ENCODE peak calls at places on chromosomes 3 and 15, in six cellular contexts. B is colonic mucosa, C is lower leg skin, U is fibroblast of villous mesenchyme, X is WERI-Rb-1, T is HFF-Myc. K is an unnamed sample.

GRCh38 chr3:171825222-171825828 is 15.0 kb upstream of the PLD1 start:
- DNase-seq in B (no peak), C (no peak), U (peak), X (no peak), T (no peak), K (no peak)

GRCh38 chr3:46472736-46473135 is 8.0 kb upstream of the LTF start:
- DNase-seq in B (no peak), C (peak), U (no peak), X (no peak), T (no peak), K (no peak)

GRCh38 chr3:170428095-170428494 is 9.4 kb downstream of the CLDN11 start:
- DNase-seq in B (no peak), C (no peak), U (no peak), X (no peak), T (no peak), K (no peak)

GRCh38 chr3:94024385-94024784 is 4.0 kb downstream of the STX19 start:
- DNase-seq in B (peak), C (no peak), U (peak), X (no peak), T (no peak), K (no peak)

GRCh38 chr3:127193341-127193740 is 410 bp downstream of the PRR23E start:
- DNase-seq in B (peak), C (no peak), U (no peak), X (no peak), T (no peak), K (no peak)

GRCh38 chr3:149977391-149977790 is 6.7 kb upstream of the PFN2 start:
- DNase-seq in B (no peak), C (no peak), U (no peak), X (no peak), T (no peak), K (no peak)

GRCh38 chr15:97126556-97127233 is 796.2 kb downstream of the NR2F2 start:
- DNase-seq in B (no peak), C (no peak), U (peak), X (no peak), T (no peak), K (no peak)

GRCh38 chr15:83475551-83475950 is 28.4 kb downstream of the SH3GL3 start:
- DNase-seq in B (no peak), C (no peak), U (peak), X (no peak), T (no peak), K (no peak)

GRCh38 chr15:93105510-93105909 is 16.5 kb upstream of the RGMA start:
- DNase-seq in B (no peak), C (no peak), U (no peak), X (no peak), T (no peak), K (no peak)

GRCh38 chr3:190517696-190518095 is 3.8 kb downstream of the IL1RAP start:
- DNase-seq in B (no peak), C (no peak), U (peak), X (no peak), T (no peak), K (no peak)
- H3K4me3 ChIP-seq in B (no peak), C (no peak), U (no peak), X (no peak), T (no peak), K (no peak)

GRCh38 chr3:65549626-65549959 is 489.1 kb downstream of the MAGI1 start:
- DNase-seq in B (no peak), C (no peak), U (no peak), X (no peak), T (no peak), K (no peak)
- H3K4me3 ChIP-seq in B (peak), C (no peak), U (no peak), X (no peak), T (peak), K (peak)

GRCh38 chr15:67110958-67111864 is 45.8 kb downstream of the SMAD3 start:
- DNase-seq in B (no peak), C (no peak), U (no peak), X (no peak), T (no peak), K (no peak)

GRCh38 chr15:67107014-67107812 is 41.8 kb downstream of the SMAD3 start:
- DNase-seq in B (peak), C (no peak), U (peak), X (no peak), T (peak), K (peak)

GRCh38 chr15:67108122-67108871 is 42.9 kb downstream of the SMAD3 start:
- DNase-seq in B (no peak), C (no peak), U (peak), X (no peak), T (no peak), K (no peak)

GRCh38 chr15:67110400-67110799 is 45.0 kb downstream of the SMAD3 start:
- DNase-seq in B (no peak), C (no peak), U (no peak), X (no peak), T (no peak), K (no peak)

DNA sequence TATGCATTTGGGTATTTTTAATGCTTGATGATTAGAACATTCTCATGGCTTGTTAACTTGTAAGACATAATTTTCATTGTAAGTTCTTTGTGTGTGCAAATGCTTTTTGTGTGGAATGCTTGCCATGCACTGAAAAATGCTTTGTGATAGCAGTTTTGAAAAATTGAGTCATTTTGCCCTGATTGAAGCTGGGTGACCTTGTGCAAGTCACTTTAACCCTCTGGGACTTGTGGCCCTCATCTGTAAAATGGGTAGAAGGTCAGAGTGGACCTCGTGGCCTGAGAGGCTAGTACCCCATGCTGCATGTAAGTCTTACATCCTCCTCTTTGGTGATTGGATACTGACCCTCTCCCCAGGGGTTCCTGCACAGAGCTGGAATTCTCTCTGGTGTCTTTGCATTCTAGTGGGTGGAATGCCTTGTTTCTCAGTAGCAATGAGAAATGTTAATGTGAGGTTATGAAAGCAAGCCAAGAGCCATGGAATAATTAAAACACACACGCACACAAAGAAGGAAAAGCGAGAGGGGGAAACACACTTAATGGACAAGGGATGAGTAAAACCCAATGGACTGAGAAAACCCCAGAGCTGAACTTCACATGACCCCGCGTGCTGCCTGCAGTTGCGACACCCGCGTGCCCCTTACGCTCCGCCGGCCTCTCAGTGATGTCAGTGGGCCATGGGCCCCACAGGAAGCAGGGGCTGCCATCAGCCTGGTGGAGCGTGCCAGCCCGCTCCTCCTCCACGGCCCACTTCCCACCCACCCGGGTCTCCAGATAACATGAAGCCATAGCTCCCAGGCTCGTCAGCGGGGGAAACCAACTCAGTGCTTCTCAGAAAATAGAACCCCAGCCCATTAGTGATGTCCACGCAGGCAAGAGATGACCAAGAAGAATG is 44.0 kb downstream of the SMAD3 start:
- DNase-seq in B (peak), C (peak), U (peak), X (no peak), T (peak), K (no peak)
- H3K4me3 ChIP-seq in B (no peak), C (no peak), U (no peak), X (no peak), T (no peak), K (no peak)

DNA sequence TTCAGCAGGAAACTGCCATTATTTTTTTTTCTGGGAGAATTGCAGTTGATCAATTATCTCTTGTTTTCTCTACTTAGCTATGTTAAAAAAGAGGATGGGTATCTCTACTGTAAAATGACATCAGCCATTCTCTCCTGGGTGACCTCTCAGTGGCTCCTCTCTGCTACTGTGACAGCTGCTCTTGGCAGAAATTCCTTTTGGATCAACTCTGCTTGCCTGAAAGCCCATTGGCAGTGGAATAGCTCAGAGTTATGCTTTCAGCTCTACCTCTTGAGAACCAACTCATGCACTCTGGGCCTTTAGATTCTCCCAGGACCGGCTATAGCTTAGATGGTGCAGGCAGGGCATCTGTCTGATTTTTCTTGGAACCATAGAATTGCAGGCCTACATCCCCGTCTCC is 99.8 kb upstream of the GAP43 start:
- DNase-seq in B (no peak), C (no peak), U (no peak), X (peak), T (no peak), K (no peak)
- H3K4me3 ChIP-seq in B (no peak), C (no peak), U (no peak), X (no peak), T (no peak), K (no peak)

GRCh38 chr15:88467073-88467934 is at the start of the genes MRPL46 and MRPS11:
- DNase-seq in B (peak), C (peak), U (peak), X (peak), T (peak), K (peak)

GRCh38 chr15:88469321-88469720 is 1.8 kb downstream of the MRPS11 start:
- DNase-seq in B (no peak), C (no peak), U (no peak), X (no peak), T (no peak), K (no peak)

GRCh38 chr15:88467935-88468528 is 524 bp downstream of the MRPS11 start:
- DNase-seq in B (peak), C (peak), U (peak), X (no peak), T (no peak), K (no peak)

GRCh38 chr15:88463870-88464532 is 3.2 kb downstream of the MRPL46 start:
- DNase-seq in B (no peak), C (no peak), U (no peak), X (no peak), T (no peak), K (no peak)

GRCh38 chr15:88465633-88466219 is 1.5 kb downstream of the MRPL46 start:
- DNase-seq in B (no peak), C (peak), U (peak), X (no peak), T (no peak), K (no peak)
- H3K4me3 ChIP-seq in B (no peak), C (no peak), U (no peak), X (no peak), T (peak), K (no peak)

DNA sequence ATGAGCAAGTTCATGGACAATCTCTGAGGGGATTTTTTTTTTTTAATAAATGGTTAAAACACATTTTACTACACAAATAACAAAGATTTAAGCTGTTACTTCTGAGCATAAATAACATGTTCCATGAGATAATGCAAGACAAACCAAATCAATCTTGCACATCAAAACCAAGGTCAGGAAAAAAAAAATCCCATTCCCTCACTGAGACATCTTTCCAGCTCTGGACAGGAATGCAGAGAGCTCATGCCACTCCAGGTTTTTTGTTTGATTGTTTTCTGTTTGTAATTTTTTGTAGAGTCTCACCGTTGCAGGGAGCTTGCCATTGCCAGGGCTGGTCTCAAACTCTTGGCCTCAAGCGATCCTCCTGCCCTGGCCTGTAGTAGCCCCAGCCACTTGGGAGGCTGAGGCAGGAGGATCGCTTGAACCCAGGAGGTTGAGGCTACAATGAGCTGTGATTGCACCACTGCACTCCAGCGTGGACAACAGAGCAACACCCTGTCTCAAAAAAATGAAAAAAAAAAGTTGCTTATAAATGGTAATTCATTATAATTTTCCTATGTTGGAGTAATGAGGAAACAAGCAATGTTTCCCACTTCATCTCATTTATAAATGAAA is 14.0 kb downstream of the OSBPL10 start:
- DNase-seq in B (no peak), C (no peak), U (no peak), X (no peak), T (no peak), K (no peak)
- H3K4me3 ChIP-seq in B (no peak), C (no peak), U (no peak), X (no peak), T (no peak), K (no peak)

GRCh38 chr15:41407341-41407740 is 5.0 kb upstream of the NDUFAF1 start:
- DNase-seq in B (no peak), C (no peak), U (no peak), X (no peak), T (no peak), K (no peak)

GRCh38 chr15:41411441-41411840 is 5.5 kb upstream of the RTF1 start:
- DNase-seq in B (no peak), C (no peak), U (no peak), X (no peak), T (no peak), K (no peak)

GRCh38 chr15:41416742-41417417 is at the start of gene RTF1:
- DNase-seq in B (peak), C (peak), U (peak), X (peak), T (peak), K (peak)

GRCh38 chr15:41416162-41416741 is 643 bp upstream of the RTF1 start:
- DNase-seq in B (no peak), C (no peak), U (no peak), X (no peak), T (no peak), K (no peak)

GRCh38 chr15:41411031-41411430 is 5.9 kb upstream of the RTF1 start:
- DNase-seq in B (no peak), C (no peak), U (no peak), X (no peak), T (no peak), K (no peak)
- H3K4me3 ChIP-seq in B (no peak), C (no peak), U (no peak), X (no peak), T (no peak), K (no peak)

DNA sequence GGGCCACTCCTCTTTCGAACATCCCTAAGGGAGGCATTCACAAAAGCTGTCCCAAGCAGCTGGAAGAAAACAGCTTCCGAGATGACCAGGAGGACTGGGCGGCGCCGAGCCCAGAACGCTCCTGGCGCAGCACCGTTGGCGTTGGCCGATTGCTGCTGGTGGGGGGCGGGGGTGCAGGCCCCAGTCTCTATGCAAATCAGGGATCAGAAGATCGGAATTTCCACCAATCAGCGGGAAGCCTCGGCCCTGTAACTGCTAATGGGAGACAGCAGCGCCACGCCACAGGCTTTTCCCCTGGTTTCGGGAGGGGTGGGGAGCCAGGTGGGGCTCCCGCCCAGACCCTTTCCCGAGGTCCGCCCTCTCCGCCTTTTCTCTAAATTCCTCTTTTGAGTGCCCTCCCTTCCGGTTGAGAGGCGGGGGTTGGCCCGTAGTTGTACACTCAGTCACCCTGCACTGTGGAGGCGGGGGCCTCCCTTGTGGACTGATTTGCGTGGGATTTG is 27.0 kb downstream of the HMCES start:
- DNase-seq in B (peak), C (peak), U (peak), X (no peak), T (peak), K (peak)
- H3K4me3 ChIP-seq in B (peak), C (no peak), U (peak), X (no peak), T (no peak), K (peak)